ENCODE peak calls at places on chromosomes 4 and X, in four cellular contexts. G is IMR-90; J is activated CD4-positive, alpha-beta T cell treated with anti-CD3 and anti-CD28 coated beads, Interleukin-2, amount 50 U/mL, for 1 hour; T is pons. K is an unnamed sample.

GRCh38 chrX:133849676-133850075 is 135.7 kb downstream of the GPC3 start:
- DNase-seq in T (no peak), J (no peak), G (no peak), K (no peak)

GRCh38 chr4:161841759-161842158 is 322.0 kb downstream of the FSTL5 start:
- DNase-seq in T (no peak), J (no peak), G (no peak), K (peak)

GRCh38 chrX:5829060-5829459 is 399.6 kb downstream of the NLGN4X start:
- DNase-seq in G (no peak), T (no peak), J (no peak), K (no peak)

GRCh38 chr4:183249854-183250253 is 70.2 kb downstream of the CLDN22 start:
- DNase-seq in G (peak), J (peak), T (peak), K (peak)

GRCh38 chrX:14899607-14900006 is 26.4 kb downstream of the MOSPD2 start:
- DNase-seq in J (no peak), G (peak), T (no peak), K (no peak)

GRCh38 chr4:84498203-84499026 is 677 bp downstream of the NKX6-1 start:
- DNase-seq in J (no peak), T (no peak), G (peak), K (peak)

GRCh38 chr4:158821228-158822009 is 52.6 kb downstream of the FNIP2 start:
- DNase-seq in T (no peak), G (peak), J (no peak), K (peak)

GRCh38 chr4:112340048-112340447 is 42.9 kb downstream of the ALPK1 start:
- DNase-seq in G (no peak), J (no peak), T (no peak), K (no peak)

GRCh38 chr4:154822775-154823174 is 41.7 kb downstream of the RBM46 start:
- DNase-seq in J (no peak), G (peak), T (no peak), K (no peak)

GRCh38 chr4:65865489-65865888 is 195.2 kb upstream of the EPHA5 start:
- DNase-seq in G (no peak), J (no peak), T (no peak), K (peak)

GRCh38 chrX:154029439-154029838 is 9.7 kb upstream of the IRAK1 start:
- DNase-seq in T (no peak), J (no peak), G (no peak), K (no peak)

GRCh38 chrX:44218465-44218864 is 125.0 kb downstream of the EFHC2 start:
- DNase-seq in J (no peak), T (no peak), G (no peak), K (no peak)

GRCh38 chr4:15755781-15756180 is 22.3 kb upstream of the CD38 start:
- DNase-seq in G (peak), T (no peak), J (no peak), K (no peak)

GRCh38 chrX:56248492-56248891 is 16.3 kb downstream of the KLF8 start:
- DNase-seq in T (peak), J (peak), G (peak), K (peak)

GRCh38 chr4:5821665-5822358 is 71.1 kb downstream of the CRMP1 start:
- DNase-seq in G (no peak), T (no peak), J (no peak), K (peak)

GRCh38 chr4:154314248-154314647 is 177.4 kb downstream of the DCHS2 start:
- DNase-seq in G (no peak), T (peak), J (no peak), K (peak)

GRCh38 chr4:40210776-40211175 is 13.9 kb downstream of the RHOH start:
- DNase-seq in J (no peak), T (no peak), G (no peak), K (no peak)